ENCODE peak calls at places on chromosomes 6 and 20, in four cellular contexts. A, X, B and P are unnamed samples.
A peak's percentile ranks its signal among the peaks of the same experiment; 100 is the strongest.

GRCh38 chr6:63821442-63821841 is 185.8 kb downstream of the PHF3 start:
- DNase-seq in A (no peak), X (no peak), B (no peak), P (no peak)

GRCh38 chr6:56370591-56371198 is 123.3 kb upstream of the COL21A1 start:
- DNase-seq in A (no peak), B (peak; percentile 84), X (no peak), P (no peak)

GRCh38 chr6:168313371-168314028 is 6.1 kb downstream of the DACT2 start:
- DNase-seq in X (no peak), B (no peak), A (no peak), P (no peak)

GRCh38 chr6:35259946-35260626 is 551 bp downstream of the ZNF76 start:
- DNase-seq in X (no peak), B (peak; percentile 82), A (peak; percentile 78), P (peak; percentile 77)

GRCh38 chr6:34243901-34244884 is 4.6 kb downstream of the SMIM29 start:
- DNase-seq in B (peak; percentile 92), X (no peak), A (no peak), P (no peak)

GRCh38 chr6:3740551-3741476 is 10.7 kb downstream of the PXDC1 start:
- DNase-seq in X (no peak), A (no peak), B (no peak), P (no peak)

GRCh38 chr6:63640062-63640461 is 4.5 kb downstream of the PHF3 start:
- DNase-seq in A (no peak), X (no peak), B (no peak), P (no peak)

GRCh38 chr6:168546730-168547129 is 105.7 kb downstream of the SMOC2 start:
- DNase-seq in X (no peak), A (no peak), B (no peak), P (no peak)

GRCh38 chr20:63682384-63683139 is 13.9 kb upstream of the TNFRSF6B start:
- DNase-seq in X (no peak), A (no peak), B (peak; percentile 93), P (no peak)

GRCh38 chr20:63255911-63256704 is 1.8 kb upstream of the NKAIN4 start:
- DNase-seq in X (no peak), B (no peak), A (no peak), P (no peak)

GRCh38 chr6:152130441-152130840 is 323.0 kb downstream of the ESR1 start:
- DNase-seq in X (no peak), A (no peak), B (no peak), P (no peak)

GRCh38 chr20:63522091-63522868 is 1.7 kb downstream of the PPDPF start:
- DNase-seq in X (no peak), B (no peak), A (no peak), P (no peak)

GRCh38 chr20:6711950-6712634 is 55.4 kb upstream of the BMP2 start:
- DNase-seq in B (no peak), A (no peak), X (no peak), P (no peak)

GRCh38 chr6:99979953-99980352 is 14.1 kb downstream of the MCHR2 start:
- DNase-seq in A (no peak), X (no peak), B (no peak), P (no peak)

GRCh38 chr20:43844778-43845614 is 69.7 kb upstream of the TOX2 start:
- DNase-seq in X (no peak), B (no peak), A (no peak), P (no peak)

GRCh38 chr6:90256698-90257485 is 39.8 kb downstream of the BACH2 start:
- DNase-seq in B (no peak), X (no peak), A (no peak), P (peak; percentile 43)

GRCh38 chr6:135314543-135314942 is 133.4 kb downstream of the MYB start:
- DNase-seq in B (no peak), A (no peak), X (no peak), P (no peak)

GRCh38 chr20:43102394-43102793 is 87.3 kb downstream of the PTPRT start:
- DNase-seq in A (no peak), X (no peak), B (no peak), P (no peak)

GRCh38 chr6:42978793-42979522 is at the start of gene PEX6:
- DNase-seq in A (peak; percentile 89), X (peak; percentile 57), B (peak; percentile 94), P (peak; percentile 94)

GRCh38 chr6:77470983-77471382 is 7.7 kb upstream of the HTR1B start:
- DNase-seq in X (no peak), A (no peak), B (no peak), P (no peak)

GRCh38 chr20:50519036-50519780 is 9.0 kb downstream of the PTPN1 start:
- DNase-seq in X (no peak), B (no peak), A (no peak), P (peak; percentile 72)

GRCh38 chr20:44151621-44152416 is 35.2 kb downstream of the JPH2 start:
- DNase-seq in X (no peak), A (no peak), B (peak; percentile 83), P (no peak)

GRCh38 chr20:62685781-62686555 is 22.7 kb upstream of the NTSR1 start:
- DNase-seq in B (peak; percentile 72), X (no peak), A (no peak), P (peak; percentile 18)

GRCh38 chr6:148407372-148407771 is 64.7 kb downstream of the SASH1 start:
- DNase-seq in X (no peak), A (no peak), B (no peak), P (no peak)

GRCh38 chr6:157985378-157986155 is 3.9 kb downstream of the SYNJ2 start:
- DNase-seq in X (no peak), B (no peak), A (no peak), P (no peak)

GRCh38 chr20:62585571-62585970 is 56.7 kb upstream of the SLCO4A1 start:
- DNase-seq in X (no peak), A (no peak), B (no peak), P (no peak)

GRCh38 chr20:19887566-19888268 is 129.4 kb upstream of the NAA20 start:
- DNase-seq in X (no peak), B (no peak), A (no peak), P (no peak)

GRCh38 chr20:709421-709820 is 33.8 kb upstream of the SCRT2 start:
- DNase-seq in X (no peak), A (no peak), B (no peak), P (no peak)

DNA sequence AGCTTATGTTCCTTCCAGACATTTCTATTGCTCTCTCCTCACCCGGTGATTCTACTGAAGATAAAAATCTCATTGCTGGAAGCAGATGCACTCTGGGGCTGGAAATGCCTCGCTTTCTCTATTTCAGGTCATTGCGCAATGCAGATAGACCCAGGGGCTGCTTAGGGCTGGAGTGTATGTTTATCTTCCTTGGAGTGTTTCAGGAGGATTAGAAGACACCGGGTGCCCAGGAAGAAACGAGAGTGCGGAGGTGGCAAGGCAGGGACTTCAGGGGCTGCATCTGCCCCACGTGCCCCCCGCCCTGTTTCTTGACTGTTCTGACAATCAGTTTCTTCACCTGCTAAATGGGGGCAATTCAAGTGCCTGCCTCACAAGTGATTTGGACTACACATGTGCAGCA is 45.6 kb upstream of the IYD start:
- DNase-seq in A (no peak), X (peak; percentile 35), B (no peak), P (no peak)
- H3K4me3 ChIP-seq in A (no peak overlapping the region), X (no peak overlapping the region), B (no peak overlapping the region), P (no peak overlapping the region)

GRCh38 chr6:22328499-22328898 is 31.7 kb upstream of the PRL start:
- DNase-seq in X (no peak), B (no peak), A (no peak), P (no peak)
- H3K9me3 ChIP-seq in X (no peaks in the 10 kb centered on the region), B (no peaks in the 10 kb centered on the region), A (no peaks in the 10 kb centered on the region), P (no peaks in the 10 kb centered on the region)

DNA sequence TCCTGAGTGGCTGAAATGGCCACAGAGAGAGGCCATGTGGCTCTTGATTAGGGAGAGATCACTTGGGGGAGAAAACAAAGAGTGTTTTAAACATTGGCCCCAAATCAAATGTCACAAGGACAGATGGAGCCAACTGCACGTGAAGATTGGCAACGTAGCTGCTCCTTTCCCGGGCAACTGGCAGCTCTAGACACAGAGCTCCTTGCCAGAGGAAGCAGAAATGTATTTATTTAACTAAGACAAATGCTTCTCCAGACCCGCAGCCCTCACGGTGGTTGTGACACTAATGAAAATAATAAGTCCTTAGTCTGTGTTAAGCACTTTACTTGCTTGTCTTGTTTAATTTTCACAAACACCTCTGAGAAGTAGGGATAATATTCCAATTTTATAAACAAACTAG is 49.6 kb upstream of the DSN1 start:
- DNase-seq in A (no peak), X (no peak), B (no peak), P (no peak)
- H3K27ac ChIP-seq in A (no peak overlapping the region), X (no peak overlapping the region), B (peak overlapping the region; percentile 79), P (no peak overlapping the region)

GRCh38 chr20:23122321-23122720 is 36.2 kb upstream of the CD93 start:
- DNase-seq in A (no peak), B (no peak), X (no peak), P (no peak)

GRCh38 chr20:23123886-23124285 is 37.8 kb upstream of the CD93 start:
- DNase-seq in X (no peak), A (no peak), B (no peak), P (no peak)

GRCh38 chr20:23120936-23121765 is 35.0 kb upstream of the CD93 start:
- DNase-seq in X (no peak), A (no peak), B (no peak), P (no peak)

GRCh38 chr20:23121766-23122095 is 35.6 kb upstream of the CD93 start:
- DNase-seq in X (no peak), A (no peak), B (no peak), P (no peak)

DNA sequence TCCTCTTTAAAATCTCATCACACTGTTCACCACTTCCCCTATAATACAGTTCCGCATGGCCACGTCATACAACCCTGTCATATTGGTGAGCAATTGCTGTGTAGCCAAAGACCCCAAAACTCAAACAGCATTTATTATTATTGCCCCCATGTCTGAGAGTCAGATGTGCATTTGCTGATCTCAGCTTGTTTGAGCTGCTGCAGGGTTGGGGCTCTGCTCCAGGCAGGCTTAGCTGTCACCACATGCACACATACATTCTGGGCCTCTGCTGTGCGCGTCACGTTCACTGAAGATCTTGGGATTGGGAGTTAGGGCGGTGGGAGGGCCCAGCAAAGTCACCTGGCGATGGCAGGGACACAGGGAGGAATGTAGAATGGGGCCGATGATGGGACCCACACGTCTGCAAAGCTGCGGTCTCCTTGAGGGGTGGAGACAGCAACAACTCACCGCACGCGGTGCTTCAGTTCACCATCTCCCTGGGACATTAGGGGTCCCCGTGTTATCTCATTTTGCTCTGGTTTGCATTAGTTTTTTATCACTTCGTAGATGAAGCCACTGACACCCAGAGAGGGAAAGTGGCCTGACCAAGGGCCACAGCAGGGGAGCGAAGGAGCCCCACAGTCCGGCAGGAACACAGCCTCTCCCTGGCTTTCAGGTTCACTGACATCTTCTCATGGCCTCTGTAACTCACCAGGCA is 37.0 kb upstream of the CD93 start:
- DNase-seq in B (no peak), X (no peak), A (no peak), P (no peak)
- H3K4me3 ChIP-seq in B (no peak overlapping the region), X (no peak overlapping the region), A (no peak overlapping the region), P (no peak overlapping the region)

GRCh38 chr6:119848706-119849105 is 499.1 kb upstream of the MAN1A1 start:
- DNase-seq in B (no peak), A (no peak), X (no peak), P (no peak)

GRCh38 chr6:119842191-119842590 is 492.6 kb upstream of the MAN1A1 start:
- DNase-seq in A (no peak), X (no peak), B (no peak), P (no peak)

GRCh38 chr6:119845161-119845560 is 495.6 kb upstream of the MAN1A1 start:
- DNase-seq in B (no peak), X (no peak), A (no peak), P (no peak)

GRCh38 chr6:119844385-119844784 is 494.8 kb upstream of the MAN1A1 start:
- DNase-seq in X (no peak), A (no peak), B (no peak), P (no peak)
- H3K9me3 ChIP-seq in X (no peaks in the 10 kb centered on the region), A (no peaks in the 10 kb centered on the region), B (peaks cover 5% of the 10 kb centered on the region), P (peaks cover 2% of the 10 kb centered on the region)